ENCODE peak calls at places on chromosomes 5 and 9, in seven cellular contexts. One of them, this sample, is unnamed.
A peak's percentile ranks its signal among the peaks of the same experiment; 100 is the strongest.

GRCh38 chr5:171419663-171420428 is 399 bp downstream of the FGF18 start:
- DNase-seq in retinal pigment epithelial cell: no peak
- DNase-seq in osteoblast: peak; percentile 93
- DNase-seq in fibroblast of villous mesenchyme: peak; percentile 21
- DNase-seq in lung: no peak
- DNase-seq in BJ: no peak
- DNase-seq in BE2C: peak; percentile 53
- DNase-seq in this sample: no peak

GRCh38 chr9:127214421-127215265 is 49.9 kb upstream of the GARNL3 start:
- DNase-seq in retinal pigment epithelial cell: no peak
- DNase-seq in osteoblast: peak; percentile 96
- DNase-seq in fibroblast of villous mesenchyme: peak; percentile 47
- DNase-seq in lung: peak; percentile 64
- DNase-seq in BJ: no peak
- DNase-seq in BE2C: peak; percentile 78
- DNase-seq in this sample: no peak

GRCh38 chr5:78886650-78887230 is 98.4 kb downstream of the ARSB start:
- DNase-seq in retinal pigment epithelial cell: no peak
- DNase-seq in osteoblast: no peak
- DNase-seq in fibroblast of villous mesenchyme: no peak
- DNase-seq in lung: no peak
- DNase-seq in BJ: no peak
- DNase-seq in BE2C: no peak
- DNase-seq in this sample: no peak

GRCh38 chr5:160438316-160439204 is 16.9 kb downstream of the PTTG1 start:
- DNase-seq in retinal pigment epithelial cell: no peak
- DNase-seq in osteoblast: peak; percentile 36
- DNase-seq in fibroblast of villous mesenchyme: peak; percentile 63
- DNase-seq in lung: peak; percentile 40
- DNase-seq in BJ: no peak
- DNase-seq in BE2C: peak; percentile 62
- DNase-seq in this sample: no peak

GRCh38 chr5:39257554-39257953 is 38.2 kb upstream of the FYB1 start:
- DNase-seq in retinal pigment epithelial cell: no peak
- DNase-seq in osteoblast: no peak
- DNase-seq in fibroblast of villous mesenchyme: no peak
- DNase-seq in lung: no peak
- DNase-seq in BJ: no peak
- DNase-seq in BE2C: no peak
- DNase-seq in this sample: no peak

GRCh38 chr9:122998448-122998847 is 35.0 kb upstream of the GPR21 start:
- DNase-seq in retinal pigment epithelial cell: no peak
- DNase-seq in osteoblast: no peak
- DNase-seq in fibroblast of villous mesenchyme: no peak
- DNase-seq in lung: no peak
- DNase-seq in BJ: no peak
- DNase-seq in BE2C: no peak
- DNase-seq in this sample: no peak

GRCh38 chr5:45680950-45681349 is 15.2 kb downstream of the HCN1 start:
- DNase-seq in retinal pigment epithelial cell: no peak
- DNase-seq in osteoblast: no peak
- DNase-seq in fibroblast of villous mesenchyme: no peak
- DNase-seq in lung: no peak
- DNase-seq in BJ: no peak
- DNase-seq in BE2C: no peak
- DNase-seq in this sample: no peak

GRCh38 chr9:93897075-93897970 is 57.8 kb downstream of the BARX1 start:
- DNase-seq in retinal pigment epithelial cell: no peak
- DNase-seq in osteoblast: peak; percentile 67
- DNase-seq in fibroblast of villous mesenchyme: no peak
- DNase-seq in lung: no peak
- DNase-seq in BJ: no peak
- DNase-seq in BE2C: no peak
- DNase-seq in this sample: no peak

GRCh38 chr5:41246376-41246775 is 33.0 kb upstream of the C6 start:
- DNase-seq in retinal pigment epithelial cell: peak; percentile 21
- DNase-seq in osteoblast: peak; percentile 21
- DNase-seq in fibroblast of villous mesenchyme: peak; percentile 56
- DNase-seq in lung: no peak
- DNase-seq in BJ: peak; percentile 59
- DNase-seq in BE2C: no peak
- DNase-seq in this sample: peak; percentile 64

GRCh38 chr9:127974769-127975261 is 6.0 kb downstream of the EEIG1 start:
- DNase-seq in retinal pigment epithelial cell: no peak
- DNase-seq in osteoblast: peak; percentile 80
- DNase-seq in fibroblast of villous mesenchyme: peak; percentile 33
- DNase-seq in lung: no peak
- DNase-seq in BJ: no peak
- DNase-seq in BE2C: peak; percentile 12
- DNase-seq in this sample: no peak

GRCh38 chr9:116471093-116471906 is 215.8 kb upstream of the TRIM32 start:
- DNase-seq in retinal pigment epithelial cell: peak; percentile 60
- DNase-seq in osteoblast: peak; percentile 51
- DNase-seq in fibroblast of villous mesenchyme: peak; percentile 38
- DNase-seq in lung: peak; percentile 33
- DNase-seq in BJ: peak; percentile 38
- DNase-seq in BE2C: no peak
- DNase-seq in this sample: peak; percentile 14

GRCh38 chr5:64489857-64490256 is 16.0 kb upstream of the RGS7BP start:
- DNase-seq in retinal pigment epithelial cell: no peak
- DNase-seq in osteoblast: no peak
- DNase-seq in fibroblast of villous mesenchyme: no peak
- DNase-seq in lung: no peak
- DNase-seq in BJ: no peak
- DNase-seq in BE2C: no peak
- DNase-seq in this sample: no peak

DNA sequence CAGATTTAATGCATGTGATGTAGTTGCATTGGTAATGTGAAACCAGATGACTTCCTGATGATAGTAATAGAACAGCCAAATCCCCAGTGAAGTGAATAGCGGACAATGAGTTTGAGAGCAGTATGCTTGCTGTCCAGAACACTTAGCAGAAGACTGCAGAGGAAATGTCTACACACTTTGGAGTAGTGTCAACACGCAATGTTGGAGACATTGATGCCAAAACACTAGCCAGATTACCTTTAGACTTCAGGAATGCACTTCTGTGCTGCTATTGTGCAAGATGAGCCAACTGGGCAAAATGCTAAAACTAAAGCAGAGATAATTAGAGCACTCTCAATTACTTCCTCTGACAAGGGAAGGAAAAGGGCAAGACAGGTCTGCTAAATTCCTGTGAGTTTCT is 176.7 kb downstream of the PRDM9 start:
- DNase-seq in retinal pigment epithelial cell: no peak
- DNase-seq in osteoblast: no peak
- DNase-seq in fibroblast of villous mesenchyme: no peak
- DNase-seq in lung: no peak
- DNase-seq in BJ: no peak
- DNase-seq in BE2C: no peak
- DNase-seq in this sample: no peak
- H3K4me3 ChIP-seq in retinal pigment epithelial cell: no peak overlapping the region
- H3K4me3 ChIP-seq in osteoblast: no peak overlapping the region
- H3K4me3 ChIP-seq in fibroblast of villous mesenchyme: no peak overlapping the region
- H3K4me3 ChIP-seq in lung: no peak overlapping the region
- H3K4me3 ChIP-seq in BJ: no peak overlapping the region
- H3K4me3 ChIP-seq in BE2C: no peak overlapping the region
- H3K4me3 ChIP-seq in this sample: no peak overlapping the region

DNA sequence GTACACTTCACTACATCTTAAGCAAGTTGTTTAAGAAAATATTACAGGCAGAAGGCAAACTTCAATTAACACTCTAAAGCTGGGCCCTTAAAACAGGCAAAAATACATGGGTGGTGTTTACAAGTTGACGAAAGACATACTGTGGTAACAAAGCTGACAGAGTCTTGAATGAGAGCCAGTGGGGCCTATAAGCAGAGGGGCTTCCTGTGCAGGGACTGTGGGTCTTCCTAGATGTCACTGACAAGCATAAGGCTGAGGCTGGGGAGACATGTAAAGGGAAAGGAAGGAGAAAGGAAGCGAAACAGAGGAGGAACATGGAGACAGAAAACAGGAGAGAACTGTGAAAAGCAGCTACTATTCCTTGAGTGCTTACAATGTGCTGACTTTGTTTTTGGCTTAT is 308.0 kb upstream of the RPS23 start:
- DNase-seq in retinal pigment epithelial cell: no peak
- DNase-seq in osteoblast: no peak
- DNase-seq in fibroblast of villous mesenchyme: no peak
- DNase-seq in lung: no peak
- DNase-seq in BJ: no peak
- DNase-seq in BE2C: no peak
- DNase-seq in this sample: no peak
- H3K4me3 ChIP-seq in retinal pigment epithelial cell: no peak overlapping the region
- H3K4me3 ChIP-seq in osteoblast: no peak overlapping the region
- H3K4me3 ChIP-seq in fibroblast of villous mesenchyme: no peak overlapping the region
- H3K4me3 ChIP-seq in lung: no peak overlapping the region
- H3K4me3 ChIP-seq in BJ: no peak overlapping the region
- H3K4me3 ChIP-seq in BE2C: no peak overlapping the region
- H3K4me3 ChIP-seq in this sample: no peak overlapping the region

DNA sequence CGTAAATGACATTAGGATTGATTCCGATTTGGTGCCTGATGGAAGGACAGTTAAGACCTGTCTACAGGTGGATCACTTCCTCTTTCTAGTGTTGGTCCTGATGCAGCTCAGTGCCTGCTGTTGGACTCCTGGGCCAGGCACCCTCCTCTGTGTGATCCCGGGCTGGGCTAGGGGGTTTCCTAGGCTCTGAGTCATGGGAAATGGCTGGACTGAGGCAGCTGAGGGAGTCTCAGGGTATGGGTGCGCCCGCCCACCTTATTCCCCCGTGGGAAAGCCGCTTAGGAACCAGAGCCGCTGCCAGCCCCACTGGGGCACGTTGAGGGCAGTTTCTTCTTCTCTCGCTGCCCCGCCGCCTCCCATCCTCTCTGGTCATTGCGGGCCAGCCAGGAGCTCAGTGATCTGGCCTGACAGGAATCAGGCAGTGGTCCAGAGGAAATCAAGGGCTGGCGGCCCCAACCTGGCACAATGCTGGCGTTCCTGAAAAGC is 12.9 kb downstream of the TCF7 start:
- DNase-seq in retinal pigment epithelial cell: peak; percentile 84
- DNase-seq in osteoblast: peak; percentile 90
- DNase-seq in fibroblast of villous mesenchyme: no peak
- DNase-seq in lung: no peak
- DNase-seq in BJ: no peak
- DNase-seq in BE2C: no peak
- DNase-seq in this sample: no peak
- H3K4me3 ChIP-seq in retinal pigment epithelial cell: no peak overlapping the region
- H3K4me3 ChIP-seq in osteoblast: no peak overlapping the region
- H3K4me3 ChIP-seq in fibroblast of villous mesenchyme: no peak overlapping the region
- H3K4me3 ChIP-seq in lung: no peak overlapping the region
- H3K4me3 ChIP-seq in BJ: no peak overlapping the region
- H3K4me3 ChIP-seq in BE2C: no peak overlapping the region
- H3K4me3 ChIP-seq in this sample: no peak overlapping the region

GRCh38 chr9:136372561-136373299 is 739 bp downstream of the CARD9 start:
- DNase-seq in retinal pigment epithelial cell: no peak
- DNase-seq in osteoblast: peak; percentile 99
- DNase-seq in fibroblast of villous mesenchyme: peak; percentile 90
- DNase-seq in lung: peak; percentile 74
- DNase-seq in BJ: peak; percentile 39
- DNase-seq in BE2C: peak; percentile 76
- DNase-seq in this sample: peak; percentile 69
- H3K4me3 ChIP-seq in retinal pigment epithelial cell: no peak overlapping the region
- H3K4me3 ChIP-seq in osteoblast: peak overlapping the region; percentile 56
- H3K4me3 ChIP-seq in fibroblast of villous mesenchyme: peak overlapping the region; percentile 39
- H3K4me3 ChIP-seq in lung: no peak overlapping the region
- H3K4me3 ChIP-seq in BJ: peak overlapping the region; percentile 35
- H3K4me3 ChIP-seq in BE2C: peak overlapping the region; percentile 62
- H3K4me3 ChIP-seq in this sample: no peak overlapping the region

DNA sequence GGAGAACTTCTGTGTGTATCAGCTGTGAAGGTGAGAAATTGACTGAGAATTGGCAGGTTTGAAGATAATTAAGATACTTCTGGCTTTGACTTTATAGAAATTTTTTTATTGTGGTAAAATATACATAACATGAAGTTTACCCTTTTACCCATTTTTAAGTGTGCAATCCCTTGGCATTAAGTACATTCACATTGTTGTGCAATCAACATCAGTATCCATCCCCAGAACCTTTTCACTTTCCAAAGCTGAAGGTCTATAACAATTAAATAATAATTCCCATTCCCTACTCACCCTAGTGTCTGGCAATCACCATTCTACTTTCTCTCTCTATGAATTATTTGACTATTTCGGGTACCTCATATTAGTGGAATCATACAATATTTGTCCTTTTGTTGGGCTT is 69.9 kb downstream of the ACTBL2 start:
- DNase-seq in retinal pigment epithelial cell: no peak
- DNase-seq in osteoblast: no peak
- DNase-seq in fibroblast of villous mesenchyme: no peak
- DNase-seq in lung: no peak
- DNase-seq in BJ: no peak
- DNase-seq in BE2C: no peak
- DNase-seq in this sample: no peak
- H3K4me3 ChIP-seq in retinal pigment epithelial cell: no peak overlapping the region
- H3K4me3 ChIP-seq in osteoblast: no peak overlapping the region
- H3K4me3 ChIP-seq in fibroblast of villous mesenchyme: no peak overlapping the region
- H3K4me3 ChIP-seq in lung: no peak overlapping the region
- H3K4me3 ChIP-seq in BJ: no peak overlapping the region
- H3K4me3 ChIP-seq in BE2C: no peak overlapping the region
- H3K4me3 ChIP-seq in this sample: no peak overlapping the region

GRCh38 chr9:33445941-33446506 is 1.4 kb downstream of the AQP3 start:
- DNase-seq in retinal pigment epithelial cell: no peak
- DNase-seq in osteoblast: peak; percentile 54
- DNase-seq in fibroblast of villous mesenchyme: no peak
- DNase-seq in lung: no peak
- DNase-seq in BJ: no peak
- DNase-seq in BE2C: no peak
- DNase-seq in this sample: no peak
- H3K4me3 ChIP-seq in retinal pigment epithelial cell: no peak overlapping the region
- H3K4me3 ChIP-seq in osteoblast: no peak overlapping the region
- H3K4me3 ChIP-seq in fibroblast of villous mesenchyme: no peak overlapping the region
- H3K4me3 ChIP-seq in lung: peak overlapping the region; percentile 17
- H3K4me3 ChIP-seq in BJ: no peak overlapping the region
- H3K4me3 ChIP-seq in BE2C: no peak overlapping the region
- H3K4me3 ChIP-seq in this sample: no peak overlapping the region

GRCh38 chr9:92525306-92525705 is 10.5 kb downstream of the ECM2 start:
- DNase-seq in retinal pigment epithelial cell: no peak
- DNase-seq in osteoblast: no peak
- DNase-seq in fibroblast of villous mesenchyme: peak; percentile 88
- DNase-seq in lung: no peak
- DNase-seq in BJ: peak; percentile 19
- DNase-seq in BE2C: no peak
- DNase-seq in this sample: no peak

GRCh38 chr9:92527832-92528536 is 7.8 kb downstream of the ECM2 start:
- DNase-seq in retinal pigment epithelial cell: no peak
- DNase-seq in osteoblast: no peak
- DNase-seq in fibroblast of villous mesenchyme: no peak
- DNase-seq in lung: no peak
- DNase-seq in BJ: no peak
- DNase-seq in BE2C: no peak
- DNase-seq in this sample: no peak

GRCh38 chr9:92522983-92523970 is 12.5 kb downstream of the ECM2 start:
- DNase-seq in retinal pigment epithelial cell: no peak
- DNase-seq in osteoblast: no peak
- DNase-seq in fibroblast of villous mesenchyme: peak; percentile 45
- DNase-seq in lung: no peak
- DNase-seq in BJ: no peak
- DNase-seq in BE2C: no peak
- DNase-seq in this sample: no peak

GRCh38 chr9:92527291-92527828 is 8.4 kb downstream of the ECM2 start:
- DNase-seq in retinal pigment epithelial cell: no peak
- DNase-seq in osteoblast: no peak
- DNase-seq in fibroblast of villous mesenchyme: no peak
- DNase-seq in lung: no peak
- DNase-seq in BJ: no peak
- DNase-seq in BE2C: no peak
- DNase-seq in this sample: no peak

GRCh38 chr9:92524881-92525280 is 10.9 kb downstream of the ECM2 start:
- DNase-seq in retinal pigment epithelial cell: no peak
- DNase-seq in osteoblast: no peak
- DNase-seq in fibroblast of villous mesenchyme: no peak
- DNase-seq in lung: no peak
- DNase-seq in BJ: no peak
- DNase-seq in BE2C: no peak
- DNase-seq in this sample: no peak
- H3K4me3 ChIP-seq in retinal pigment epithelial cell: no peak overlapping the region
- H3K4me3 ChIP-seq in osteoblast: no peak overlapping the region
- H3K4me3 ChIP-seq in fibroblast of villous mesenchyme: no peak overlapping the region
- H3K4me3 ChIP-seq in lung: no peak overlapping the region
- H3K4me3 ChIP-seq in BJ: no peak overlapping the region
- H3K4me3 ChIP-seq in BE2C: no peak overlapping the region
- H3K4me3 ChIP-seq in this sample: no peak overlapping the region

This sample was measured in kidney epithelial cell.